ENCODE peak calls at places on chromosomes 5 and 9, in four cellular contexts. O is RWPE1, B is dorsolateral prefrontal cortex, S is IMR-90. G is an unnamed sample.

GRCh38 chr5:56827043-56827442 is 11.7 kb downstream of the MAP3K1 start:
- DNase-seq in B (no peak), S (no peak), O (no peak), G (no peak)

GRCh38 chr5:127909078-127909477 is 174.5 kb upstream of the SLC12A2 start:
- DNase-seq in S (peak; percentile 55), O (peak; percentile 45), B (no peak), G (no peak)

GRCh38 chr9:99516657-99517049 is 294.6 kb downstream of the SEC61B start:
- DNase-seq in O (no peak), B (no peak), S (no peak), G (no peak)

GRCh38 chr9:134375011-134375390 is 48.7 kb downstream of the RXRA start:
- DNase-seq in B (no peak), S (no peak), O (no peak), G (no peak)

GRCh38 chr5:33984671-33985124 is at the start of gene SLC45A2:
- DNase-seq in B (no peak), S (peak; percentile 48), O (no peak), G (no peak)

GRCh38 chr5:7762267-7762666 is 88.7 kb downstream of the CFAP90 start:
- DNase-seq in B (no peak), S (no peak), O (no peak), G (no peak)

GRCh38 chr9:96148634-96149138 is 153.3 kb downstream of the HSD17B3 start:
- DNase-seq in O (peak; percentile 37), B (no peak), S (no peak), G (no peak)

GRCh38 chr5:166595274-166595951 is 1696.0 kb upstream of the WWC1 start:
- DNase-seq in S (no peak), B (no peak), O (no peak), G (no peak)

GRCh38 chr9:109117856-109118801 is 1.6 kb downstream of the TMEM245 start:
- DNase-seq in B (no peak), S (peak; percentile 89), O (peak; percentile 96), G (no peak)

GRCh38 chr9:89477811-89478583 is 19.9 kb downstream of the SEMA4D start:
- DNase-seq in B (no peak), O (peak; percentile 43), S (peak; percentile 46), G (no peak)

GRCh38 chr5:51958473-51958872 is 575.2 kb downstream of the ISL1 start:
- DNase-seq in S (no peak), O (no peak), B (no peak), G (no peak)

GRCh38 chr9:89368550-89368949 is 50.2 kb downstream of the SECISBP2 start:
- DNase-seq in S (no peak), B (no peak), O (no peak), G (no peak)

GRCh38 chr9:105244996-105245719 is 707 bp downstream of the SLC44A1 start:
- DNase-seq in S (no peak), B (peak; percentile 63), O (peak; percentile 80), G (peak; percentile 71)

GRCh38 chr5:121915765-121916164 is 46.0 kb upstream of the SRFBP1 start:
- DNase-seq in O (peak; percentile 5), B (no peak), S (no peak), G (no peak)

GRCh38 chr5:127942246-127943060 is 141.1 kb upstream of the SLC12A2 start:
- DNase-seq in B (no peak), S (peak; percentile 66), O (no peak), G (no peak)

GRCh38 chr5:163705983-163706771 is 200.8 kb downstream of the MAT2B start:
- DNase-seq in O (peak; percentile 26), S (peak; percentile 86), B (no peak), G (no peak)

GRCh38 chr5:174793684-174794328 is 69.4 kb downstream of the MSX2 start:
- DNase-seq in S (peak; percentile 43), B (peak; percentile 59), O (peak; percentile 68), G (peak; percentile 8)

GRCh38 chr5:67013719-67014118 is 182.9 kb downstream of the CD180 start:
- DNase-seq in S (no peak), O (no peak), B (no peak), G (no peak)

GRCh38 chr5:67014191-67014590 is 182.4 kb downstream of the CD180 start:
- DNase-seq in O (no peak), B (no peak), S (no peak), G (no peak)

GRCh38 chr5:67014957-67015400 is 181.6 kb downstream of the CD180 start:
- DNase-seq in O (no peak), B (no peak), S (no peak), G (no peak)

GRCh38 chr5:67012241-67012640 is 184.4 kb downstream of the CD180 start:
- DNase-seq in B (no peak), S (peak; percentile 58), O (peak; percentile 70), G (no peak)

DNA sequence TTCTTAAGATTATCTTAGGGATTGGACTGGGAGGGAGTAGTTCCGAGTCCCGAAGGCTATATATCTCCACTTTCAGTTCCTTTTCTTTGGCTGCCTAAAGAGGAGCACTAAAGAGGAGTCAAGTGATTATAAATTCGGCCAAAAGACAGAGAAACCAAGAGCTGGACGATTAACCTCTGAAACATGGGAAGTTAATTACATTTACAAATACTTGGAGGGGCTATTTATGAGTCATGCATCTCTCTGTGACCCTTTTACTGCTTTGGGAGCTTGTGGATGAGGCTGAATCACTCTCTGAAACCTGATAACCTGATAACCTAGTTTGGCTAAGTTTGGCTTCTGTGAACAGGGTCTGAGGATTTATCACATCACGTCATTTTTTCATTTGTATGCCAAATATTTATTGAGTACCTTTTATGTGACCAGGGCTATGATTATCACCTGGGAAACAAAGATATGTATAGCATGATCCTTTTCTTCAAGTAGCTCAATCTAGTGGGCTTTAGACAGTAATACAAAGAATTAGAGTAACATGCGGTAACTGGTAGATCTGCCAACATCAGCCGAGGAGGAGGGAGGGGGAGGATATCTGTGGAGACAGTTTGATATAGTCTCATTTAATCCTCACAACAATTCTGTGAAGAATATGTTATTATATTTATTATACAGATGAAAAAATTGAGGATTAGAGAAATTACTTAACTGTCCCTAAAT is 180.9 kb downstream of the CD180 start:
- DNase-seq in B (no peak), O (peak; percentile 69), S (peak; percentile 86), G (no peak)
- H3K27ac ChIP-seq in B (no peak overlapping the region), O (no peak overlapping the region), S (peak overlapping the region; percentile 47), G (no peak overlapping the region)

GRCh38 chr5:86981898-86982297 is 285.8 kb upstream of the RASA1 start:
- DNase-seq in S (no peak), B (no peak), O (no peak), G (no peak)
- H3K27ac ChIP-seq in S (no peak overlapping the region), B (no peak overlapping the region), O (no peak overlapping the region), G (no peak overlapping the region)

GRCh38 chr5:132254321-132254977 is 3.0 kb upstream of the PDLIM4 start:
- DNase-seq in S (no peak), B (no peak), O (no peak), G (no peak)
- H3K27ac ChIP-seq in S (no peak overlapping the region), B (no peak overlapping the region), O (peak overlapping the region; percentile 75), G (no peak overlapping the region)

GRCh38 chr9:116276651-116277121 is 123.1 kb downstream of the PAPPA start:
- DNase-seq in S (no peak), O (no peak), B (no peak), G (no peak)

GRCh38 chr9:116282598-116282997 is 129.0 kb downstream of the PAPPA start:
- DNase-seq in O (no peak), S (no peak), B (no peak), G (no peak)

GRCh38 chr9:116278326-116278725 is 124.7 kb downstream of the PAPPA start:
- DNase-seq in B (no peak), O (no peak), S (no peak), G (no peak)

GRCh38 chr9:116280529-116280928 is 126.9 kb downstream of the PAPPA start:
- DNase-seq in O (no peak), S (peak; percentile 27), B (no peak), G (no peak)

GRCh38 chr9:116279230-116279629 is 125.6 kb downstream of the PAPPA start:
- DNase-seq in B (no peak), S (no peak), O (no peak), G (no peak)
- H3K27ac ChIP-seq in B (no peak overlapping the region), S (no peak overlapping the region), O (no peak overlapping the region), G (no peak overlapping the region)

GRCh38 chr5:176534640-176535039 is 2.6 kb downstream of the RNF44 start:
- DNase-seq in O (no peak), S (no peak), B (no peak), G (no peak)
- H3K27ac ChIP-seq in O (peak overlapping the region; percentile 96), S (no peak overlapping the region), B (no peak overlapping the region), G (peak overlapping the region; percentile 68)

DNA sequence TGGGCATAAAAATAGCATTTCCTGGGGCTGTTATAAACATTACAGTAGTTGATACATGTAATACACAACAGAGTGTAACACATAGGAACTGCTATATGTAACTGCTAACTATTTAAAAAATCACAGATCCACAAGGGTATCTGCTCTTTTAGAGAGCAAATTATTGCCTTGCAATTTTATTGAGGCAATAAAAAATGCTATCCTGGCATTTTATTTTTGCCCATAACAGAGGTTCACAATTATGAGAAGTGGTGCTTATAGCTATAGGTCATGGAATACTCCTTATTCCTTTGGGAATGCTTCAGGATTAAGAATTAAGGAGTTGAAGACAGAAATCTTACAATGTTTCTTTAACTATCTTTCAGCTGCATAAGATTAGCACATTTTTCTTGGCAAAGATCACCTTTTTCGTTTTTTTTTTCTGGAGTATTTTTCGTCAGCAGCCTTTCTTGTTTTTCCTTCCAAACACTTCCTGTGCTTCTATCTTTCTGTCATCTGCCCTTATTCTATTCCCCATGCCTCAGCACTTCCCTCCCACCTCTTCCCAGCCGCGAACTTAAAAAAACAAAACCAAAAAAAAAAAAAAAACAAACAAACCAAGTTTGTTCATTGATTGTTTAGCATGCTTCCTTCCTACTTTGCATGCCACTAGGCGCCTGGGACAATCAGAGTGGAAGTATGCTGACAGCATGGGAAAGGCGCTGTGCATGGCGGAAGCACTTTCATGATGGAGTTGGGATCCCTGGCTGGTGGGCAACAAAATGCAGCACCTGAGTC is 264.2 kb downstream of the MAST4 start:
- DNase-seq in O (no peak), S (no peak), B (no peak), G (no peak)
- H3K27ac ChIP-seq in O (no peak overlapping the region), S (no peak overlapping the region), B (no peak overlapping the region), G (no peak overlapping the region)

GRCh38 chr5:78659114-78659513 is 10.5 kb upstream of the LHFPL2 start:
- DNase-seq in O (no peak), S (no peak), B (no peak), G (no peak)

GRCh38 chr5:78660401-78660800 is 11.8 kb upstream of the LHFPL2 start:
- DNase-seq in S (no peak), B (no peak), O (no peak), G (no peak)

GRCh38 chr5:78661044-78661443 is 12.5 kb upstream of the LHFPL2 start:
- DNase-seq in O (no peak), B (no peak), S (no peak), G (no peak)

GRCh38 chr5:78661691-78662090 is 13.1 kb upstream of the LHFPL2 start:
- DNase-seq in O (no peak), B (no peak), S (no peak), G (no peak)

DNA sequence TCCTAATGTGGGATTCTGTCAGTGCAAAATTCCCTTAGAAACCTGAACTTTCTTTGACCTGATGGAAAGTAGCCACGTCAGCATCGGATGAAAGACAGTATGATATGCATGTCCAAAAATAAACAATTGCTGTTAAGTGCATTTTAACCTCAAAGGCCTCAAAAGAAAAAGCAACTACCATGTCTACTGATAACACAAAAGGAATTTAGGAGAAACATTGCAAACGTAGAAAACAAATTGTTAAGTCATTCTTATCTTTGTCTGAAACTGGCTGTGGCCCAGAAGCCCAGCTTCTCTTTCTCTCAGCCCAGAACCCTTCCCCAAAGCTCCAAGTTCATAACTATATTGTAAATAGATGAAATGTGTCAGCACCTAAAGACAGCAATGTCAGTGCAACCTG is 11.1 kb upstream of the LHFPL2 start:
- DNase-seq in O (no peak), S (peak; percentile 91), B (no peak), G (no peak)
- H3K27ac ChIP-seq in O (no peak overlapping the region), S (no peak overlapping the region), B (no peak overlapping the region), G (no peak overlapping the region)

G was measured in substantia nigra.